ENCODE peak calls at places on chromosome 16, in eight cellular contexts. One of them, this sample, is unnamed. For H3K36me3 and H3K27me3, the result is how much of the 10 kb centered on the place peaks cover.

GRCh38 chr16:85316321-85316919 is 204.1 kb upstream of the CIBAR2 start:
- DNase-seq in body of pancreas: peak
- DNase-seq in stomach: peak
- DNase-seq in IMR-90: peak
- DNase-seq in heart left ventricle: no peak
- DNase-seq in Peyer's patch: no peak
- DNase-seq in K562: peak
- DNase-seq in adrenal gland: peak
- DNase-seq in this sample: peak

GRCh38 chr16:84132527-84133285 is 12.3 kb downstream of the HSDL1 start:
- DNase-seq in heart left ventricle: no peak
- DNase-seq in stomach: no peak
- DNase-seq in K562: peak
- DNase-seq in adrenal gland: no peak
- DNase-seq in body of pancreas: no peak
- DNase-seq in Peyer's patch: no peak
- DNase-seq in IMR-90: peak
- DNase-seq in this sample: no peak

GRCh38 chr16:67959520-67959919 is 8.9 kb downstream of the SLC12A4 start:
- DNase-seq in adrenal gland: peak
- DNase-seq in IMR-90: peak
- DNase-seq in stomach: no peak
- DNase-seq in Peyer's patch: no peak
- DNase-seq in heart left ventricle: peak
- DNase-seq in body of pancreas: no peak
- DNase-seq in K562: peak
- DNase-seq in this sample: no peak

GRCh38 chr16:82317411-82318168 is 147.6 kb upstream of the MPHOSPH6 start:
- DNase-seq in adrenal gland: no peak
- DNase-seq in K562: no peak
- DNase-seq in heart left ventricle: no peak
- DNase-seq in IMR-90: no peak
- DNase-seq in stomach: peak
- DNase-seq in body of pancreas: no peak
- DNase-seq in Peyer's patch: no peak
- DNase-seq in this sample: peak

GRCh38 chr16:84593825-84594724 is 23.8 kb downstream of the COTL1 start:
- DNase-seq in adrenal gland: peak
- DNase-seq in heart left ventricle: peak
- DNase-seq in Peyer's patch: peak
- DNase-seq in stomach: peak
- DNase-seq in body of pancreas: no peak
- DNase-seq in K562: peak
- DNase-seq in IMR-90: no peak
- DNase-seq in this sample: no peak

GRCh38 chr16:84220851-84221250 is 19.0 kb downstream of the KCNG4 start:
- DNase-seq in K562: no peak
- DNase-seq in Peyer's patch: no peak
- DNase-seq in stomach: no peak
- DNase-seq in IMR-90: peak
- DNase-seq in body of pancreas: no peak
- DNase-seq in adrenal gland: no peak
- DNase-seq in heart left ventricle: no peak
- DNase-seq in this sample: no peak

GRCh38 chr16:58462499-58462996 is 37.4 kb upstream of the NDRG4 start:
- DNase-seq in Peyer's patch: no peak
- DNase-seq in K562: no peak
- DNase-seq in stomach: no peak
- DNase-seq in IMR-90: no peak
- DNase-seq in adrenal gland: no peak
- DNase-seq in heart left ventricle: no peak
- DNase-seq in body of pancreas: no peak
- DNase-seq in this sample: no peak

GRCh38 chr16:84368327-84368996 is at the start of gene ATP2C2:
- DNase-seq in K562: no peak
- DNase-seq in stomach: peak
- DNase-seq in body of pancreas: peak
- DNase-seq in IMR-90: no peak
- DNase-seq in heart left ventricle: no peak
- DNase-seq in Peyer's patch: no peak
- DNase-seq in adrenal gland: no peak
- DNase-seq in this sample: peak

GRCh38 chr16:57592591-57593003 is 35.8 kb upstream of the ADGRG1 start:
- DNase-seq in adrenal gland: no peak
- DNase-seq in stomach: peak
- DNase-seq in heart left ventricle: peak
- DNase-seq in Peyer's patch: peak
- DNase-seq in body of pancreas: no peak
- DNase-seq in K562: no peak
- DNase-seq in IMR-90: no peak
- DNase-seq in this sample: no peak

GRCh38 chr16:20867585-20867984 is 32.6 kb downstream of the DCUN1D3 start:
- DNase-seq in stomach: no peak
- DNase-seq in adrenal gland: peak
- DNase-seq in IMR-90: peak
- DNase-seq in body of pancreas: no peak
- DNase-seq in Peyer's patch: no peak
- DNase-seq in K562: no peak
- DNase-seq in heart left ventricle: no peak
- DNase-seq in this sample: no peak

GRCh38 chr16:66471696-66472393 is 44.8 kb downstream of the BEAN1 start:
- DNase-seq in heart left ventricle: no peak
- DNase-seq in stomach: no peak
- DNase-seq in Peyer's patch: no peak
- DNase-seq in adrenal gland: no peak
- DNase-seq in K562: no peak
- DNase-seq in IMR-90: no peak
- DNase-seq in body of pancreas: no peak
- DNase-seq in this sample: no peak

DNA sequence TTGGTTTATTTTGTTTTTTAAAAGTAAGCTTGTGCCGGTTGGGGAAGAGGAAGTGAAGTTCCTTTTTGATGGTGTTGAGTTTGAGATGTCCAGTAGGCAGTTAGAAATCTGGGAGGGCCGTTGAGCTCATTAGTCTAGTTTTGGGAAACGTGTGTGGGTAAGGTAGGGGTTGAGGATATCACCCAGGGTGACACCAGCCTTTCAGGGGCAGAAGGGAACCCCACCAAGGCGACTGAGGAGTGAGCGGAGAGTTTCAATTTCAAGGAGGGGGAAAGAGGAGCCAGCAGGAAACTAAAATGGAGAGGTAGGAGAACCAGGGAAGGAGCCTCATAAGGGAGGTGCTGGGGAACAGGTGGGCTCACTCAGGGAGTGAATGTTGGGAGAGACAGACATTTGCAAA is 22.7 kb downstream of the HAPSTR1 start:
- DNase-seq in stomach: no peak
- DNase-seq in K562: no peak
- DNase-seq in Peyer's patch: no peak
- DNase-seq in body of pancreas: no peak
- DNase-seq in adrenal gland: no peak
- DNase-seq in IMR-90: no peak
- DNase-seq in heart left ventricle: no peak
- DNase-seq in this sample: no peak
- H3K36me3 ChIP-seq in stomach: under half
- H3K36me3 ChIP-seq in K562: half or more
- H3K36me3 ChIP-seq in Peyer's patch: under half
- H3K36me3 ChIP-seq in body of pancreas: under half
- H3K36me3 ChIP-seq in adrenal gland: under half
- H3K36me3 ChIP-seq in IMR-90: under half
- H3K36me3 ChIP-seq in heart left ventricle: under half
- H3K36me3 ChIP-seq in this sample: under half

DNA sequence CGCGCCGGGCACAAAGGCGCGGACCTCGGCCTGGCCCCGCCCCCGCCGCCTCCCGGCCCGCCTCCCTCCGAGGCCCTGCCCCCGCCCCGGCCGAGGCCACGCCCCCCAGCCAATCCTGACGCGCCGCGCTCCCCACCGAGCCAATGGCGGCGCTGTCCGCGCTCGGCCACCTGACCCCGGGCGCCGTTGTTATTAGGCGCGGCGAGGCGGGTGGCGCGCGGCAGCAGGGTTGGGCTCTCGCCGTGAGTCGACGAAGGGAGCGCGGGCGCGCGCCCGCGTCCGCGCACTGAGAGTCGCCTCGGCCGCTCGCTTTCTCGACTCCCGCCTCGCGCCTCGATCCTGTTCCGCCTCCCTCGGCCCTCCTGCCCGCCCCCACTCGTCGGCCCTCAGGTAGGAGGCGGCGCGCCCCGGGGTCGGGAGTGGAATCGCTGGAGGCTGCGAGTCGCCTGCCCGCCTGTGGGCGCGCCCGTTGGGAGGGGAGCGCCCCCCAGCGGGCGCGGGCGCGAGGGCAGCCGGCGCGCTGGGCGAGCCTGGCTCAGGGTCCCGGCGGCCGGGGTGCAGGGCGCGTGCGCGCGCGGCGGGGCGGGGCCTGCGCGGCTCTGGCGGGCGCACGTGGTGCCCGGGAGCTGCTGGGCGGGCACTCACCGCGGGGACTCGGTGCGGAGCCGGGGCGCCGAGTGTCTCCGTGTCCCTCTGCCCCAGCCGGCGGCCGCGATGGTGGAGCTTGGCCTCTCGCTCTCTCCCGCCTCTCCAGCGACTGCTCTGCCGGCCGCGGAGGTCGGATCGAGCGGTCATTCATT is 405 bp upstream of the CBLN1 start:
- DNase-seq in stomach: peak
- DNase-seq in IMR-90: peak
- DNase-seq in Peyer's patch: peak
- DNase-seq in adrenal gland: peak
- DNase-seq in heart left ventricle: peak
- DNase-seq in K562: peak
- DNase-seq in body of pancreas: peak
- DNase-seq in this sample: peak
- H3K27me3 ChIP-seq in stomach: half or more
- H3K27me3 ChIP-seq in IMR-90: half or more
- H3K27me3 ChIP-seq in Peyer's patch: half or more
- H3K27me3 ChIP-seq in adrenal gland: half or more
- H3K27me3 ChIP-seq in heart left ventricle: half or more
- H3K27me3 ChIP-seq in K562: under half
- H3K27me3 ChIP-seq in body of pancreas: under half
- H3K27me3 ChIP-seq in this sample: under half

DNA sequence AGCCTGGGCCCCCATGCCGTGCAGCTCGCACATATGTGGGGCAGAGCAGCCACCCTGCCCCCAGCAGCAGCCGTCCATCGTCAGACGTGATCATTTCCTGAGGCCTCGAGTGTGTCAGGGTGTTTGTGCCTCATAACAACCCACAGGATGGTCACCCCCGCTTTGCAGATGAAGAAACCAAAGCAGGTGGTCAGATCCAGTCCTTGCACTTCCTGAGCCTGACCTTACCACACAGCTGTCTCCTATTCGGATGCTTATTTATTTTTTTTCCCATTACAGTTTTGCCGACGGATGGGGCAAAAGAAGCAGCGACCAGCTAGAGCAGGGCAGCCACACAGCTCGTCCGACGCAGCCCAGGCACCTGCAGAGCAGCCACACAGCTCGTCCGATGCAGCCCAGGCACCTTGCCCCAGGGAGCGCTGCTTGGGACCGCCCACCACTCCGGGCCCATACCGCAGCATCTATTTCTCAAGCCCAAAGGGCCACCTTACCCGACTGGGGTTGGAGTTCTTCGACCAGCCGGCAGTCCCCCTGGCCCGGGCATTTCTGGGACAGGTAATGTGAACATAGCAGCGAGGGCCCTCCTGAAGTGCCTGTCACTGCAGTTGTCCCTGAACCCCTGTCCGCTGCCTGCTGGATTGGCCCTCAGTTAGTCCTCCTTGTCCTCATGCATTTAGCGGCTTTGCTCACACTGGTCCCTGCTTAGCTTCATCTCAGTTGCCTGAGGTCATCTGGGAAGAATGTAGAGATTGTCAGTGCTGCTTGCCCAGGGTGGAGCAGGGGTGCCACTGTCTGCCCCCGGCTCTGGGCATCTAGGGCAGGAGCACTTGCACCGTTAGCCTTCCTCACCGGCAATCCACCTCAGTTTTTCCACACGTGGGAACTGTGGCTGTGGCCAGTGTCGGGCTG is 1.4 kb downstream of the MPG start:
- DNase-seq in stomach: no peak
- DNase-seq in heart left ventricle: no peak
- DNase-seq in body of pancreas: no peak
- DNase-seq in IMR-90: peak
- DNase-seq in Peyer's patch: no peak
- DNase-seq in adrenal gland: no peak
- DNase-seq in K562: no peak
- DNase-seq in this sample: no peak
- TF ChIP-seq POLR2A in stomach: no peak
- TF ChIP-seq POLR2A in heart left ventricle: no peak
- TF ChIP-seq POLR2A in body of pancreas: no peak
- TF ChIP-seq POLR2A in IMR-90: no peak
- TF ChIP-seq POLR2A in Peyer's patch: no peak
- TF ChIP-seq POLR2A in adrenal gland: no peak
- TF ChIP-seq POLR2A in K562: no peak
- TF ChIP-seq POLR2A in this sample: no peak

GRCh38 chr16:1767116-1767994 is 4.0 kb downstream of the NME3 start:
- DNase-seq in K562: no peak
- DNase-seq in body of pancreas: no peak
- DNase-seq in adrenal gland: no peak
- DNase-seq in Peyer's patch: no peak
- DNase-seq in IMR-90: no peak
- DNase-seq in stomach: no peak
- DNase-seq in heart left ventricle: no peak
- DNase-seq in this sample: no peak

GRCh38 chr16:1764971-1765370 is 6.4 kb downstream of the NME3 start:
- DNase-seq in K562: no peak
- DNase-seq in heart left ventricle: no peak
- DNase-seq in IMR-90: no peak
- DNase-seq in Peyer's patch: no peak
- DNase-seq in stomach: no peak
- DNase-seq in body of pancreas: no peak
- DNase-seq in adrenal gland: no peak
- DNase-seq in this sample: no peak

GRCh38 chr16:1766701-1767100 is 4.6 kb downstream of the NME3 start:
- DNase-seq in IMR-90: no peak
- DNase-seq in stomach: no peak
- DNase-seq in K562: no peak
- DNase-seq in Peyer's patch: no peak
- DNase-seq in adrenal gland: no peak
- DNase-seq in heart left ventricle: no peak
- DNase-seq in body of pancreas: no peak
- DNase-seq in this sample: no peak

GRCh38 chr16:1766231-1766630 is 5.1 kb downstream of the NME3 start:
- DNase-seq in K562: no peak
- DNase-seq in body of pancreas: no peak
- DNase-seq in adrenal gland: no peak
- DNase-seq in IMR-90: no peak
- DNase-seq in Peyer's patch: no peak
- DNase-seq in heart left ventricle: no peak
- DNase-seq in stomach: no peak
- DNase-seq in this sample: no peak

GRCh38 chr16:1765826-1766225 is 5.5 kb downstream of the NME3 start:
- DNase-seq in IMR-90: no peak
- DNase-seq in body of pancreas: no peak
- DNase-seq in heart left ventricle: no peak
- DNase-seq in Peyer's patch: no peak
- DNase-seq in stomach: no peak
- DNase-seq in adrenal gland: no peak
- DNase-seq in K562: no peak
- DNase-seq in this sample: no peak
- H3K36me3 ChIP-seq in IMR-90: half or more
- H3K36me3 ChIP-seq in body of pancreas: under half
- H3K36me3 ChIP-seq in heart left ventricle: half or more
- H3K36me3 ChIP-seq in Peyer's patch: half or more
- H3K36me3 ChIP-seq in stomach: half or more
- H3K36me3 ChIP-seq in adrenal gland: under half
- H3K36me3 ChIP-seq in K562: half or more
- H3K36me3 ChIP-seq in this sample: under half